ENCODE peak calls at places on chromosomes 13 and 19, in four cellular contexts. S, H, D and M are unnamed samples.

GRCh38 chr19:48473161-48473966 is 4.2 kb downstream of the CYTH2 start:
- DNase-seq in H (no peak), S (no peak), D (no peak), M (no peak)

GRCh38 chr19:1166872-1167573 is 7.0 kb downstream of the SBNO2 start:
- DNase-seq in H (no peak), S (no peak), D (no peak), M (no peak)

GRCh38 chr13:65966991-65967451 is 1263.1 kb downstream of the PCDH9 start:
- DNase-seq in D (no peak), S (no peak), H (no peak), M (no peak)

GRCh38 chr19:7540761-7541480 is 5.4 kb downstream of the PNPLA6 start:
- DNase-seq in H (no peak), S (no peak), D (no peak), M (no peak)

GRCh38 chr19:8489591-8490394 is 12.6 kb downstream of the PRAM1 start:
- DNase-seq in H (no peak), D (no peak), S (no peak), M (no peak)

GRCh38 chr19:6429419-6430221 is 3.9 kb downstream of the SLC25A41 start:
- DNase-seq in H (no peak), D (no peak), S (no peak), M (no peak)

GRCh38 chr19:16330368-16330801 is 5.8 kb downstream of the KLF2 start:
- DNase-seq in S (no peak), H (no peak), D (peak), M (no peak)

GRCh38 chr13:66635526-66635925 is 594.6 kb downstream of the PCDH9 start:
- DNase-seq in D (no peak), H (no peak), S (no peak), M (peak)

GRCh38 chr19:13623686-13624405 is 117.6 kb upstream of the CACNA1A start:
- DNase-seq in H (no peak), S (no peak), D (no peak), M (no peak)

GRCh38 chr13:41700790-41701310 is 243.5 kb downstream of the RGCC start:
- DNase-seq in H (no peak), S (peak), D (no peak), M (peak)